ENCODE peak calls at places on chromosomes 6 and 20, in ten cellular contexts. X is tibial nerve, E is tibial artery, D is breast epithelium, C is suprapubic skin, K is SJSA1, M is AG10803, A is fibroblast of villous mesenchyme, T is pancreas, O is cardiac muscle cell. Z is an unnamed sample.

GRCh38 chr20:38745757-38746156 is 2.5 kb upstream of the ACTR5 start:
- DNase-seq in X (no peak), E (no peak), D (no peak), C (no peak), K (no peak), M (no peak), A (no peak), T (no peak), O (no peak), Z (no peak)

GRCh38 chr20:45828589-45828988 is 1.5 kb upstream of the TNNC2 start:
- DNase-seq in X (no peak), E (peak), D (no peak), C (no peak), K (no peak), M (peak), A (no peak), T (no peak), O (peak), Z (peak)

GRCh38 chr6:13411484-13411883 is 75.9 kb downstream of the GFOD1 start:
- DNase-seq in X (no peak), E (no peak), D (no peak), C (no peak), K (no peak), M (no peak), A (no peak), T (no peak), O (no peak), Z (no peak)

GRCh38 chr6:157268835-157269234 is 54.5 kb downstream of the TMEM242 start:
- DNase-seq in X (no peak), E (peak), D (no peak), C (no peak), K (no peak), M (no peak), A (no peak), T (no peak), O (no peak), Z (no peak)

GRCh38 chr6:157995458-157995857 is 13.8 kb downstream of the SYNJ2 start:
- DNase-seq in X (no peak), E (no peak), D (no peak), C (no peak), K (no peak), M (no peak), A (no peak), T (peak), O (no peak), Z (no peak)

GRCh38 chr6:157427969-157428368 is 47.0 kb downstream of the ZDHHC14 start:
- DNase-seq in X (no peak), E (no peak), D (no peak), C (no peak), K (no peak), M (no peak), A (no peak), T (no peak), O (no peak), Z (no peak)

GRCh38 chr6:162238675-162239074 is 488.9 kb downstream of the PRKN start:
- DNase-seq in X (no peak), E (no peak), D (no peak), C (no peak), K (no peak), M (no peak), A (no peak), T (no peak), O (no peak), Z (no peak)

GRCh38 chr20:3312940-3313656 is 74.1 kb upstream of the SLC4A11 start:
- DNase-seq in X (no peak), E (peak), D (no peak), C (no peak), K (no peak), M (peak), A (peak), T (no peak), O (no peak), Z (peak)

GRCh38 chr6:82067021-82067420 is 180.5 kb downstream of the IBTK start:
- DNase-seq in X (no peak), E (no peak), D (no peak), C (no peak), K (no peak), M (peak), A (peak), T (no peak), O (no peak), Z (peak)

GRCh38 chr6:11918021-11918738 is 93.9 kb upstream of the HIVEP1 start:
- DNase-seq in X (no peak), E (no peak), D (no peak), C (no peak), K (no peak), M (peak), A (peak), T (no peak), O (no peak), Z (peak)

GRCh38 chr6:125597411-125598253 is 151.8 kb upstream of the HEY2 start:
- DNase-seq in X (no peak), E (peak), D (no peak), C (no peak), K (no peak), M (peak), A (peak), T (no peak), O (peak), Z (no peak)

GRCh38 chr6:160259585-160259984 is 964 bp upstream of the SLC22A2 start:
- DNase-seq in X (no peak), E (no peak), D (no peak), C (no peak), K (no peak), M (no peak), A (peak), T (no peak), O (peak), Z (no peak)

GRCh38 chr20:3768342-3769130 is 983 bp upstream of the ADISSP start:
- DNase-seq in X (peak), E (peak), D (peak), C (peak), K (peak), M (peak), A (peak), T (peak), O (peak), Z (peak)

GRCh38 chr20:25269833-25270170 is 21.9 kb downstream of the PYGB start:
- DNase-seq in X (no peak), E (peak), D (no peak), C (no peak), K (no peak), M (no peak), A (no peak), T (peak), O (no peak), Z (no peak)

GRCh38 chr20:6053776-6054688 is at the start of gene LRRN4:
- DNase-seq in X (no peak), E (no peak), D (no peak), C (no peak), K (no peak), M (peak), A (no peak), T (no peak), O (peak), Z (peak)

GRCh38 chr6:24666097-24666615 is 543 bp downstream of the TDP2 start:
- DNase-seq in X (no peak), E (no peak), D (no peak), C (peak), K (no peak), M (peak), A (peak), T (peak), O (peak), Z (no peak)

GRCh38 chr6:3296113-3296512 is 37.4 kb downstream of the PSMG4 start:
- DNase-seq in X (no peak), E (peak), D (peak), C (peak), K (no peak), M (no peak), A (no peak), T (peak), O (no peak), Z (no peak)

GRCh38 chr6:45743028-45743615 is 272.5 kb downstream of the CLIC5 start:
- DNase-seq in X (no peak), E (no peak), D (no peak), C (no peak), K (no peak), M (no peak), A (peak), T (no peak), O (no peak), Z (no peak)

GRCh38 chr20:64165866-64166600 is 1.8 kb downstream of the MYT1 start:
- DNase-seq in X (no peak), E (no peak), D (no peak), C (no peak), K (no peak), M (no peak), A (no peak), T (no peak), O (no peak), Z (no peak)

GRCh38 chr6:43987838-43988439 is 139.3 kb downstream of the MRPL14 start:
- DNase-seq in X (no peak), E (no peak), D (no peak), C (no peak), K (no peak), M (no peak), A (no peak), T (peak), O (no peak), Z (no peak)

GRCh38 chr20:44039147-44039546 is 124.5 kb downstream of the TOX2 start:
- DNase-seq in X (no peak), E (no peak), D (no peak), C (no peak), K (no peak), M (no peak), A (no peak), T (no peak), O (no peak), Z (no peak)

GRCh38 chr20:50415031-50415515 is 95.1 kb upstream of the PTPN1 start:
- DNase-seq in X (no peak), E (no peak), D (no peak), C (no peak), K (no peak), M (no peak), A (no peak), T (no peak), O (no peak), Z (no peak)

GRCh38 chr6:104431096-104431495 is 428.6 kb downstream of the HACE1 start:
- DNase-seq in X (no peak), E (no peak), D (no peak), C (no peak), K (no peak), M (no peak), A (no peak), T (no peak), O (no peak), Z (no peak)

GRCh38 chr6:119261944-119262284 is 87.6 kb downstream of the MAN1A1 start:
- DNase-seq in X (no peak), E (no peak), D (no peak), C (no peak), K (no peak), M (no peak), A (no peak), T (no peak), O (no peak), Z (no peak)

GRCh38 chr6:108731229-108731565 is 117.0 kb upstream of the ARMC2 start:
- DNase-seq in X (no peak), E (no peak), D (no peak), C (no peak), K (no peak), M (no peak), A (no peak), T (no peak), O (no peak), Z (no peak)

GRCh38 chr20:18466894-18467678 is at the start of the genes DZANK1 and POLR3F:
- DNase-seq in X (peak), E (peak), D (peak), C (peak), K (peak), M (peak), A (peak), T (peak), O (peak), Z (peak)

GRCh38 chr6:130314271-130314670 is 51.5 kb upstream of the TMEM200A start:
- DNase-seq in X (no peak), E (no peak), D (no peak), C (no peak), K (no peak), M (no peak), A (no peak), T (no peak), O (no peak), Z (no peak)

GRCh38 chr6:130307752-130308361 is 58.0 kb upstream of the TMEM200A start:
- DNase-seq in X (no peak), E (no peak), D (no peak), C (no peak), K (no peak), M (peak), A (peak), T (no peak), O (no peak), Z (peak)

GRCh38 chr6:130306377-130306776 is 59.4 kb upstream of the TMEM200A start:
- DNase-seq in X (no peak), E (no peak), D (no peak), C (no peak), K (no peak), M (peak), A (peak), T (no peak), O (no peak), Z (no peak)

GRCh38 chr6:130313206-130313605 is 52.6 kb upstream of the TMEM200A start:
- DNase-seq in X (no peak), E (no peak), D (no peak), C (no peak), K (no peak), M (no peak), A (no peak), T (no peak), O (no peak), Z (no peak)

GRCh38 chr6:130309028-130309427 is 56.8 kb upstream of the TMEM200A start:
- DNase-seq in X (no peak), E (no peak), D (no peak), C (no peak), K (no peak), M (no peak), A (no peak), T (no peak), O (no peak), Z (no peak)
- H3K4me3 ChIP-seq in X (no peak), E (no peak), D (no peak), C (no peak), K (no peak), M (no peak), A (no peak), T (no peak), O (no peak), Z (no peak)

DNA sequence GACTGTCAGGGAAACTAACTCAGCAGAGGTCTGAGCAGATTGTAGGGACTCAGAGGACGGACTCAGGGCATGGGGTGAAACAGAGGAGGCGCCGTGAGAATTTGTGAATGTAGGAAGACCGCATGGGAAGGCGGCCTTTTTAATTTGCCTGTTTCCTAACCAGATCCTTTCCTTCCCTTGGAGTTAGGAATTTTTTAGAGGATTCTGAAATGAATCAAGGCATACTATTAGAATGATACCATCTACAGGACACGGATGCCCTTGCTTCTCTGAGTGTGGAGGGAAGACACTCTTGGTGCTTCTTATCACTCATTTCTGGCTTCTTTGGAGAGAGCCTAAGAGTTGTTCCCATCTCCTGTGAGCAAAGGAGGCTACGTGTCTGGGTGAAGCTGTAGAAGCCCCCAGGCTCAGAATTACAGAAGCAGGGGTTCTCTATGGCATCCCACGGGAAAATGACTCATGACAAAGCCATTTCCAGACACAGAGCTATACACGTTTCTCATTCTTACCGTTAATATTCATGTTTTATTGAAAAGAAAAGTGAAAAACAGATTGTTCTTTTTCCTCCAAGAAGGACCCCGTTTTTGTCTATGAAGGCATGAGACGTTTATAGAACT is 148.5 kb downstream of the EDN3 start:
- DNase-seq in X (no peak), E (no peak), D (no peak), C (no peak), K (no peak), M (no peak), A (no peak), T (no peak), O (no peak), Z (no peak)
- H3K4me3 ChIP-seq in X (no peak), E (no peak), D (no peak), C (no peak), K (no peak), M (no peak), A (no peak), T (no peak), O (no peak), Z (no peak)

GRCh38 chr6:165664553-165665383 is 1.7 kb upstream of the PDE10A start:
- DNase-seq in X (no peak), E (no peak), D (no peak), C (no peak), K (no peak), M (no peak), A (no peak), T (no peak), O (no peak), Z (peak)
- H3K4me3 ChIP-seq in X (no peak), E (peak), D (peak), C (no peak), K (peak), M (no peak), A (peak), T (no peak), O (peak), Z (peak)

GRCh38 chr6:7146079-7146828 is 38.5 kb downstream of the RREB1 start:
- DNase-seq in X (no peak), E (peak), D (no peak), C (peak), K (peak), M (peak), A (peak), T (peak), O (no peak), Z (peak)
- H3K4me3 ChIP-seq in X (no peak), E (peak), D (peak), C (peak), K (peak), M (peak), A (no peak), T (no peak), O (no peak), Z (no peak)

DNA sequence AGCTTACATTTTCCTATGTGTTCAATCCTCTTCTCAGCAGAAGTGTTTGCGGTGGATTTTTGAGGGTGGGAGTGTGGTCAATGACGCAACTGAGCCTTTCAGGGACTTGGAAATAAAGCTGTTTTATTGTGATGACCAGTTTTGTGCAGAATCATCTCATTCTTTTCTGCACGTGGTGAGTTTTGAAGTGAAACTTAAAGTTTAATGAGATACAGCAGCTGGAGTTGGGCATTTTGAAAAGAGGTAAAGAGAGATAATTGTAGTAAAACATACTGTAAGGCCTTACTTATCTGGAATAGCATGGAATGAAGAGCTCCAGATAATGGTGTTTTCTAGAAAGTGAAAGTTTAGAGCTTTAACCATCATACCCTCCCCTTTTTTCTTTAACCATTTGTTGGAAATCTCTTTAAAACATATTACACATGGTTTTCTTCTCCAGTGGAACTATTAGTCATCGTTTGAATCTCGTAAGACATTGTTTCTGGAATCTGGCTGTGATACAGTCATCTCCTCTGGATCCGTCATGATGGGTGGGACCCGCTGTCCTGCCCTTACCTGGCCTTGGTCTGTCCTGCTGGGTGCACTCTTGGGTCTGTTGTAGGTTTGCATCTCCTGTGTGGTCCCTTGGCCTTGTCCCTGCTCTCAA is 29.6 kb downstream of the UST start:
- DNase-seq in X (no peak), E (no peak), D (no peak), C (no peak), K (peak), M (peak), A (peak), T (no peak), O (no peak), Z (peak)
- H3K4me3 ChIP-seq in X (no peak), E (no peak), D (peak), C (no peak), K (no peak), M (peak), A (peak), T (no peak), O (no peak), Z (no peak)

GRCh38 chr20:61434361-61434781 is 182.3 kb downstream of the CDH4 start:
- DNase-seq in X (no peak), E (no peak), D (no peak), C (no peak), K (no peak), M (peak), A (peak), T (no peak), O (peak), Z (no peak)
- H3K4me3 ChIP-seq in X (no peak), E (no peak), D (no peak), C (no peak), K (no peak), M (no peak), A (no peak), T (no peak), O (no peak), Z (no peak)

DNA sequence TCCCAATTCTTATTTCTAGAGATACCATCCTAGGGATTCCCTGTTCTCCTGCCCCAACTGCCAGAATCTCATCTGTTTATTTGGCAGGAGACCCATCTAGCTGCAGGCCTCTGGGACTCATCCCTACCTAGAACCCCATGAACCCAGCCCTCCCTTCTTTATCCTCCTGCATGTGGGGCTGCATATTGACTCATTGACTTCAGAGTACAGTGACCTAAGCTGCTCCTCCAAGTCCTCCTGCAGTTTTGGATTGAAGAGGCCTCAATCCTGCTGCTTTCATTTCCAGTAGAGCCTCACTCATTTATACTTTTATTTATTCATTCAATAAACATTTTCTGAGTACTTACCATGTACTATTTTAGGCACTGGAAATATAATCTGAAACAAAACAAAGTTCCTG is 11.6 kb downstream of the TMEM200A start:
- DNase-seq in X (no peak), E (no peak), D (no peak), C (no peak), K (no peak), M (no peak), A (peak), T (no peak), O (no peak), Z (no peak)
- H3K4me3 ChIP-seq in X (no peak), E (no peak), D (no peak), C (no peak), K (no peak), M (no peak), A (no peak), T (no peak), O (no peak), Z (no peak)

Z was measured in cardiac fibroblast.